ENCODE peak calls at places on chromosomes 7 and 10, in four cellular contexts. One of them, this sample, is unnamed.

GRCh38 chr10:46557319-46558140 is 1.1 kb upstream of the GPRIN2 start:
- DNase-seq in lung: peak
- DNase-seq in kidney epithelial cell: no peak
- DNase-seq in ovary: peak
- DNase-seq in this sample: no peak

GRCh38 chr7:124246262-124246863 is 213.5 kb upstream of the TMEM229A start:
- DNase-seq in kidney epithelial cell: no peak
- DNase-seq in ovary: no peak
- DNase-seq in lung: no peak
- DNase-seq in this sample: peak

GRCh38 chr10:69211524-69211923 is 8.6 kb upstream of the HKDC1 start:
- DNase-seq in kidney epithelial cell: no peak
- DNase-seq in lung: no peak
- DNase-seq in ovary: no peak
- DNase-seq in this sample: no peak

GRCh38 chr7:25260862-25261454 is 32.7 kb upstream of the NPVF start:
- DNase-seq in lung: no peak
- DNase-seq in kidney epithelial cell: no peak
- DNase-seq in ovary: no peak
- DNase-seq in this sample: peak

GRCh38 chr10:20363666-20364065 is 533.4 kb downstream of the NEBL start:
- DNase-seq in lung: no peak
- DNase-seq in kidney epithelial cell: no peak
- DNase-seq in ovary: no peak
- DNase-seq in this sample: no peak

GRCh38 chr7:21076054-21076453 is 289.4 kb upstream of the SP8 start:
- DNase-seq in kidney epithelial cell: no peak
- DNase-seq in ovary: no peak
- DNase-seq in lung: no peak
- DNase-seq in this sample: no peak

GRCh38 chr10:31896972-31897384 is 31.7 kb downstream of the ARHGAP12 start:
- DNase-seq in ovary: no peak
- DNase-seq in lung: no peak
- DNase-seq in kidney epithelial cell: no peak
- DNase-seq in this sample: peak

GRCh38 chr10:97494863-97495506 is 3.2 kb downstream of the MMS19 start:
- DNase-seq in lung: no peak
- DNase-seq in kidney epithelial cell: no peak
- DNase-seq in ovary: no peak
- DNase-seq in this sample: peak

GRCh38 chr10:74586088-74586585 is 240.3 kb upstream of the KAT6B start:
- DNase-seq in lung: no peak
- DNase-seq in ovary: no peak
- DNase-seq in kidney epithelial cell: no peak
- DNase-seq in this sample: peak

GRCh38 chr10:133274751-133275682 is 1.7 kb downstream of the ADAM8 start:
- DNase-seq in kidney epithelial cell: no peak
- DNase-seq in ovary: no peak
- DNase-seq in lung: no peak
- DNase-seq in this sample: no peak
- H3K4me3 ChIP-seq in kidney epithelial cell: no peak
- H3K4me3 ChIP-seq in ovary: no peak
- H3K4me3 ChIP-seq in lung: no peak
- H3K4me3 ChIP-seq in this sample: no peak

GRCh38 chr7:132065973-132066611 is 509.7 kb upstream of the PODXL start:
- DNase-seq in ovary: no peak
- DNase-seq in lung: no peak
- DNase-seq in kidney epithelial cell: no peak
- DNase-seq in this sample: peak
- TF ChIP-seq CTCF in ovary: no peak
- TF ChIP-seq CTCF in lung: no peak
- TF ChIP-seq CTCF in kidney epithelial cell: no peak
- TF ChIP-seq CTCF in this sample: no peak

DNA sequence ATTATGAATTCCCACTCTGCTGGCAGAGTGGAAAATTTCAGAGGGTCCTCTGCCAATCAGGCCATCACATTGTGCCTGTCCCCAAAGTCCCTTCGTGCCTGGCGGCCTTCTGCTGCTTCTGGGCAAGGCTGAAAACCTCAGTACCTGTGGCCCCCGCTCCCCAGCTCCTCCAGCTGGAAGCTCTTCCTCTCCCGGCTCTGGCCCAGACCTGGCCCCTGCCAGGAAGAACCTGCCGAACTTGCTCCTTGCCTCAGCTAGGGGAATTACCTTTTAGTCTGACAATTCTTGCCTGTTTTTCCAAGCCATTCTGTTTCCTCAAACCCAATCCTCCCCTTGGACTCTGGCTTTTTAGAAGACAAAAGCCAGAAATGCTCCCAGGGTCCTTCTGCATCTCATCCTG is 27.9 kb upstream of the TRIL start:
- DNase-seq in kidney epithelial cell: no peak
- DNase-seq in lung: peak
- DNase-seq in ovary: no peak
- DNase-seq in this sample: no peak
- H3K4me3 ChIP-seq in kidney epithelial cell: no peak
- H3K4me3 ChIP-seq in lung: no peak
- H3K4me3 ChIP-seq in ovary: no peak
- H3K4me3 ChIP-seq in this sample: no peak

DNA sequence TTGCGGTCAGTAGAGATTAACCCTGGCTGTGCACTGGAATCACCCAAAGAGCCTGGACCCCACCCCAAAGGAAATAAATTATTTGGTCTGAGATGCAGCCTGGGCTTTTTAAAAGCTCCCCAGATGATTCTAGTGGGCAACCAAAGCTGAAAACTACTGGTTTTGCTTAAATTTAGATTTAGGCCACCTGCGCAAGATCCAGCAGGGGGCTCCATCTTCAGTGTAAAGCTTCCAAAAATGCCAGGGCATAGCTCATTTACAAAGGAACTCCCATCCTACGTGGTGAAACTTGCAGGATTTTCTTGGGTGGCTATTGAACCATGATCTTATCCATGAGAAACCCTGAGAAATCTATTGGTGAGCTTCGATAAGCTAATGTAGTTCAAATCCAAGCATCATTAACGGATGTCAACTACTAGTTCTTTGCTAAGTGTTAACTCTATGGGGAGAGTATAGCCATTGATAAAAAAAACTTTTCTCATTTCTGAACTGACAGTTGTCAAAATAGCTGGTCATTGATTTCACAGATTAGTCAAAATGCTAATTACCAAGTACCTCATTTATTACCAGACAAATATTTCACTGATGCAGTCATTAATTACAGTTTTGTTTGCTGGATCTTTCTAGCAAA is 315.3 kb downstream of the LHFPL3 start:
- DNase-seq in lung: no peak
- DNase-seq in ovary: no peak
- DNase-seq in kidney epithelial cell: no peak
- DNase-seq in this sample: peak
- TF ChIP-seq CTCF in lung: no peak
- TF ChIP-seq CTCF in ovary: no peak
- TF ChIP-seq CTCF in kidney epithelial cell: peak
- TF ChIP-seq CTCF in this sample: peak

GRCh38 chr7:20062932-20063331 is 154.3 kb downstream of the MACC1 start:
- DNase-seq in ovary: no peak
- DNase-seq in lung: no peak
- DNase-seq in kidney epithelial cell: no peak
- DNase-seq in this sample: no peak
- H3K4me3 ChIP-seq in ovary: no peak
- H3K4me3 ChIP-seq in lung: no peak
- H3K4me3 ChIP-seq in kidney epithelial cell: no peak
- H3K4me3 ChIP-seq in this sample: no peak

GRCh38 chr7:151148319-151149259 is 18.9 kb downstream of the GBX1 start:
- DNase-seq in kidney epithelial cell: no peak
- DNase-seq in ovary: no peak
- DNase-seq in lung: no peak
- DNase-seq in this sample: no peak

GRCh38 chr7:151157645-151158329 is 9.7 kb downstream of the GBX1 start:
- DNase-seq in kidney epithelial cell: no peak
- DNase-seq in ovary: no peak
- DNase-seq in lung: no peak
- DNase-seq in this sample: peak

GRCh38 chr7:151150388-151150787 is 17.1 kb downstream of the GBX1 start:
- DNase-seq in lung: no peak
- DNase-seq in ovary: no peak
- DNase-seq in kidney epithelial cell: no peak
- DNase-seq in this sample: no peak

DNA sequence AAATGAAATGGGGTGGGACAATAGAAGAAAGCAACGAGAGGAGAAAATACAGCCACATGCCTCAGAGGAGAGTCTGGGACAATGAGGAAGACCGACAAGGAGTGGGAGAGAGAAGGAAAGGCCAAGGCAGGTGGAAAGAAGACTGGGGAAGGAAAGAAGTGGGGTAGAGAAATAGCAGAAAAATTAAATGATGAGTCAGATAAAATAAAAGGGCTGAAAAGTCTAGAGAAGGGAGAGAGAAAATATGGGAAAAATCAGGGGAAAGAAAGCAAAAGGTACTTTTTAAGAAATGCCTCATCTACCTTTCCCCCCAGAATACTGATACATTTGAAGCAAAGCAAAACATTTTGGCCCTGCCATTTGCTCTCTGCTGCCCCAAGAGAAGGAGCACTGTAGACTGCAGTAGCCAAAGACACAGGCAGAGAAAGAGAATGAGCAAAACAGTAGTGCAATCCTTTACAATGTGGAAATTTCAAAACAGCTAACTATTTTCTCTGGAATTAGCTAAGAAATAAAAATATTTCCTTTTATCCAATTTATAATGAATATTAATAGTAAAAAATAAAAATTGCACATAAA is 14.5 kb downstream of the GBX1 start:
- DNase-seq in lung: no peak
- DNase-seq in ovary: no peak
- DNase-seq in kidney epithelial cell: no peak
- DNase-seq in this sample: no peak
- TF ChIP-seq CTCF in lung: no peak
- TF ChIP-seq CTCF in ovary: no peak
- TF ChIP-seq CTCF in kidney epithelial cell: peak
- TF ChIP-seq CTCF in this sample: peak

DNA sequence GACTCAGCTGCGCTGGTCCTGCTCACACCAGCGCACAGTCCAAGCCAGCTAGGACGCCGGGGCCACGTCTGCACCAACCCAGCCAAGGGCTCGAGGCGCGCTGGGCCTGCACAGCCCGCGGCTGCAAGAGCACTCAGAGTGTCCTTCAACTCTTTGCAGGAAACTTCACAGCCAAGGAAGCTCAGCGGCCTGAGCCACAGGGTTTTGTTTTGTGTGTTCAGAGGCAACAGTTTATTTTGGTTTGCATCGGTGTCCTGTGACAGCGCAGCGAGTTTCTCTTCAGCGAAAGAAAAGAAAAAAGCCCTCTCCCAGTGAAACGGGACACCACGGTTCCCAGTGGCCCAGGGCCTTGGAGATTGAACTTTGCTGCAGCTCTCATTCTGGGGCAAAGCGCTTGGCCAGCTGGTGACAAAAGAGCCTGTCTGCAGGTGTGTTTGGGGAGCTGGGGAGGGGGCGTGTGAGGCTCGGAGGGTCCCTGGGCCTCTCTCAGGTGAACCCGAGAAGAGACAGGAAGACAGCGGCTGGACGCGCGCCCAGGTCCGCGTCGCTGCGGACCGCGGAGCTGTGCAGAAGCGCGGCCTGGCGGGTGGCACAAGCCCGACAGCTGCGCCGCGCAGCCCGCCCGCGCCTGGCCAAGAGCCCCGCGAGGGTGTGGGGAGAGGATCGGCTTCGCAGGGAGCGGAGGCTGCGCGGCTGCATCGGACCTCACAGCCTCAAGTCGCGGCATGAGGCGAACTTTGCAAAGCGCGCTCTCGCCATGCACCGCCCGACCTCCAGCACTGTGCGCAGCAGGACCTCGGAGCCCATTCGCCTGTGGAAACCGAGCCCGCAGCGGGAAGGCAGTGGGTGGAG is 922 bp downstream of the CXCL12 start:
- DNase-seq in ovary: no peak
- DNase-seq in lung: no peak
- DNase-seq in kidney epithelial cell: no peak
- DNase-seq in this sample: peak
- H3K4me3 ChIP-seq in ovary: peak
- H3K4me3 ChIP-seq in lung: peak
- H3K4me3 ChIP-seq in kidney epithelial cell: peak
- H3K4me3 ChIP-seq in this sample: peak